ENCODE peak calls at places on chromosomes 2 and 18, in seven cellular contexts. K is GM13977; A is T-helper 9 cell; F is CD8-positive, alpha-beta memory T cell; H is EL; Y is activated T-helper 1 cell treated with Interleukin-2 at 50 U/mL for 16 hours; R is AG08396. T is an unnamed sample.

GRCh38 chr2:53275743-53276142 is 491.9 kb upstream of the CHAC2 start:
- DNase-seq in F (no peak), A (no peak), Y (no peak), H (no peak), K (no peak), R (no peak), T (no peak)

GRCh38 chr18:67766930-67767329 is 250.4 kb upstream of the DSEL start:
- DNase-seq in A (no peak), H (peak; percentile 75), R (peak; percentile 25), Y (no peak), K (no peak), F (no peak), T (peak; percentile 13)

GRCh38 chr18:58104071-58104470 is 60.0 kb downstream of the NEDD4L start:
- DNase-seq in K (no peak), A (no peak), H (no peak), R (no peak), F (no peak), Y (no peak), T (no peak)

GRCh38 chr2:126656311-126657145 is 570 bp downstream of the GYPC start:
- DNase-seq in F (peak; percentile 58), K (peak; percentile 69), R (peak; percentile 73), Y (no peak), A (peak; percentile 20), H (peak; percentile 46), T (peak; percentile 15)

GRCh38 chr2:216478151-216478550 is 20.5 kb upstream of the RPL37A start:
- DNase-seq in K (no peak), F (no peak), H (peak; percentile 80), A (no peak), R (peak; percentile 51), Y (no peak), T (peak; percentile 66)

GRCh38 chr2:70620020-70620419 is 66.4 kb upstream of the TGFA start:
- DNase-seq in H (no peak), F (no peak), K (no peak), Y (no peak), R (no peak), A (no peak), T (no peak)

GRCh38 chr2:202423139-202423538 is 47.0 kb downstream of the BMPR2 start:
- DNase-seq in H (no peak), F (no peak), R (no peak), Y (no peak), K (no peak), A (no peak), T (no peak)

GRCh38 chr2:75055307-75055819 is 96.9 kb downstream of the POLE4 start:
- DNase-seq in K (no peak), R (no peak), A (no peak), H (no peak), Y (no peak), F (no peak), T (no peak)

GRCh38 chr2:227366861-227367800 is 12.0 kb downstream of the TM4SF20 start:
- DNase-seq in K (no peak), H (peak; percentile 80), Y (no peak), R (no peak), F (no peak), A (no peak), T (peak; percentile 73)

GRCh38 chr18:62498616-62499262 is 24.1 kb upstream of the ZCCHC2 start:
- DNase-seq in H (no peak), K (no peak), Y (no peak), A (no peak), R (no peak), F (no peak), T (no peak)

GRCh38 chr18:45998244-45998643 is 31.1 kb upstream of the EPG5 start:
- DNase-seq in Y (no peak), K (peak; percentile 24), A (no peak), F (no peak), R (no peak), H (no peak), T (no peak)

GRCh38 chr2:151114934-151115333 is 146.7 kb downstream of the RBM43 start:
- DNase-seq in Y (no peak), H (no peak), R (peak; percentile 9), F (no peak), A (no peak), K (no peak), T (no peak)

GRCh38 chr2:39419282-39420223 is 17.5 kb downstream of the MAP4K3 start:
- DNase-seq in K (no peak), R (no peak), H (peak; percentile 39), Y (no peak), A (no peak), F (no peak), T (no peak)

GRCh38 chr2:220296174-220296573 is 668.7 kb downstream of the SLC4A3 start:
- DNase-seq in F (no peak), K (no peak), A (no peak), Y (no peak), H (no peak), R (no peak), T (no peak)

GRCh38 chr2:238240761-238241711 is 1.2 kb upstream of the HES6 start:
- DNase-seq in Y (no peak), K (peak; percentile 58), R (peak; percentile 57), H (peak; percentile 30), F (peak; percentile 62), A (peak; percentile 21), T (no peak)